ENCODE peak calls at places on chromosomes 2 and 18, in six cellular contexts. N is mesothelial cell of epicardium, C is epithelial cell of esophagus, H is fibroblast of lung, T is neural progenitor cell, I is RWPE2. X is an unnamed sample.

GRCh38 chr2:72150157-72150960 is 2.7 kb upstream of the CYP26B1 start:
- DNase-seq in I (no peak), N (peak), T (peak), C (peak), H (peak), X (peak)

GRCh38 chr2:36618381-36618780 is 20.4 kb upstream of the FEZ2 start:
- DNase-seq in H (peak), N (no peak), I (no peak), C (peak), T (peak), X (no peak)

GRCh38 chr2:29519996-29520395 is 401.4 kb downstream of the ALK start:
- DNase-seq in C (peak), T (no peak), N (no peak), I (no peak), H (no peak), X (no peak)

GRCh38 chr2:38486213-38487026 is 109.3 kb upstream of the ATL2 start:
- DNase-seq in C (no peak), I (no peak), H (no peak), T (no peak), N (no peak), X (no peak)

GRCh38 chr18:63320690-63321265 is 1.2 kb upstream of the BCL2 start:
- DNase-seq in I (no peak), T (peak), N (peak), H (peak), C (peak), X (peak)

GRCh38 chr18:36288689-36289088 is 8.8 kb upstream of the FHOD3 start:
- DNase-seq in N (no peak), H (no peak), I (no peak), T (no peak), C (no peak), X (no peak)

GRCh38 chr2:15619510-15619909 is 27.8 kb downstream of the DDX1 start:
- DNase-seq in I (no peak), N (no peak), H (no peak), T (no peak), C (no peak), X (no peak)

GRCh38 chr2:176134978-176135575 is 5.6 kb downstream of the HOXD8 start:
- DNase-seq in T (no peak), C (no peak), H (no peak), N (no peak), I (no peak), X (no peak)

GRCh38 chr2:27988718-27989117 is 98.2 kb downstream of the BABAM2 start:
- DNase-seq in I (no peak), T (no peak), C (no peak), H (no peak), N (no peak), X (no peak)

GRCh38 chr2:39697480-39697879 is 31.8 kb downstream of the TMEM178A start:
- DNase-seq in I (no peak), N (no peak), C (no peak), T (no peak), H (peak), X (no peak)

GRCh38 chr2:235669269-235669831 is 175.5 kb downstream of the AGAP1 start:
- DNase-seq in T (peak), N (peak), H (peak), C (peak), I (no peak), X (peak)

GRCh38 chr2:207768891-207769596 is 662 bp downstream of the FZD5 start:
- DNase-seq in H (peak), T (peak), I (no peak), C (peak), N (peak), X (no peak)

GRCh38 chr2:206096876-206097275 is 10.9 kb upstream of the INO80D start:
- DNase-seq in N (no peak), I (no peak), T (no peak), C (no peak), H (no peak), X (no peak)

GRCh38 chr2:86622409-86622877 is 1.2 kb downstream of the RNF103 start:
- DNase-seq in I (no peak), T (peak), C (peak), H (peak), N (no peak), X (no peak)

GRCh38 chr18:644395-645004 is 13.0 kb upstream of the TYMS start:
- DNase-seq in T (no peak), N (no peak), C (no peak), I (no peak), H (no peak), X (no peak)

GRCh38 chr2:1227289-1227900 is 185.9 kb upstream of the TPO start:
- DNase-seq in C (no peak), I (no peak), T (no peak), H (no peak), N (no peak), X (no peak)

GRCh38 chr2:110678457-110679336 is 834 bp upstream of the BUB1 start:
- DNase-seq in C (no peak), N (peak), T (peak), H (peak), I (no peak), X (no peak)

GRCh38 chr2:19369341-19369955 is 11.0 kb upstream of the OSR1 start:
- DNase-seq in T (peak), I (no peak), N (no peak), C (peak), H (peak), X (no peak)

GRCh38 chr2:8090748-8091700 is 590.8 kb upstream of the ID2 start:
- DNase-seq in C (peak), T (no peak), H (peak), I (peak), N (no peak), X (no peak)

GRCh38 chr2:194564422-194564821 is 1092.6 kb upstream of the SLC39A10 start:
- DNase-seq in N (no peak), I (no peak), C (no peak), H (no peak), T (no peak), X (no peak)

GRCh38 chr18:79367480-79367879 is 28.2 kb upstream of the NFATC1 start:
- DNase-seq in I (no peak), H (no peak), T (no peak), C (no peak), N (no peak), X (no peak)

GRCh38 chr18:37006742-37007141 is 177.8 kb downstream of the KIAA1328 start:
- DNase-seq in T (no peak), I (no peak), H (no peak), C (peak), N (no peak), X (no peak)

GRCh38 chr18:77118256-77119090 is 14.1 kb downstream of the MBP start:
- DNase-seq in H (no peak), I (no peak), T (no peak), C (no peak), N (peak), X (no peak)

GRCh38 chr2:196538189-196538588 is 101.3 kb upstream of the CCDC150 start:
- DNase-seq in I (no peak), T (no peak), N (no peak), H (no peak), C (no peak), X (no peak)

GRCh38 chr2:208713066-208713465 is 306.5 kb downstream of the PTH2R start:
- DNase-seq in C (no peak), T (no peak), I (no peak), N (no peak), H (no peak), X (no peak)

GRCh38 chr2:188512456-188512855 is 220.8 kb downstream of the GULP1 start:
- DNase-seq in H (peak), I (no peak), T (peak), C (peak), N (no peak), X (no peak)

GRCh38 chr2:8821276-8822217 is 15.9 kb downstream of the KIDINS220 start:
- DNase-seq in C (peak), I (no peak), H (peak), N (no peak), T (no peak), X (no peak)

GRCh38 chr2:108579631-108580030 is 45.4 kb downstream of the LIMS1 start:
- DNase-seq in T (no peak), I (no peak), H (no peak), N (no peak), C (no peak), X (no peak)

GRCh38 chr18:13266208-13267100 is 47.9 kb downstream of the LDLRAD4 start:
- DNase-seq in H (no peak), I (no peak), T (no peak), N (no peak), C (no peak), X (no peak)

GRCh38 chr2:216694201-216694825 is 1.0 kb downstream of the IGFBP5 start:
- DNase-seq in N (peak), T (peak), C (peak), I (no peak), H (peak), X (peak)

GRCh38 chr2:6301426-6301825 is 564.3 kb downstream of the CMPK2 start:
- DNase-seq in H (no peak), N (no peak), C (no peak), I (no peak), T (no peak), X (no peak)

GRCh38 chr2:181839811-181840210 is 51.7 kb upstream of the ITPRID2 start:
- DNase-seq in H (peak), T (no peak), I (no peak), N (no peak), C (no peak), X (no peak)

GRCh38 chr2:112724611-112725525 is 4.0 kb downstream of the NT5DC4 start:
- DNase-seq in N (no peak), H (no peak), T (peak), I (no peak), C (peak), X (no peak)

GRCh38 chr2:184769038-184769437 is 170.7 kb downstream of the ZNF804A start:
- DNase-seq in C (peak), N (no peak), I (no peak), H (peak), T (no peak), X (no peak)

GRCh38 chr2:144170172-144170571 is 349.7 kb downstream of the ZEB2 start:
- DNase-seq in C (no peak), H (no peak), N (no peak), T (no peak), I (no peak), X (no peak)

GRCh38 chr2:29700560-29700959 is 220.8 kb downstream of the ALK start:
- DNase-seq in N (no peak), H (no peak), T (no peak), C (peak), I (no peak), X (no peak)

GRCh38 chr2:56185582-56186046 is 1.8 kb downstream of the CCDC85A start:
- DNase-seq in H (no peak), C (peak), I (no peak), T (peak), N (peak), X (no peak)
- TF ChIP-seq CTCF in H (no peak), C (peak), I (no peak), T (peak), N (no peak), X (peak)

GRCh38 chr2:44392338-44392943 is 30.7 kb downstream of the CAMKMT start:
- DNase-seq in T (peak), I (no peak), C (peak), H (peak), N (peak), X (peak)

GRCh38 chr2:44388877-44389276 is 27.1 kb downstream of the CAMKMT start:
- DNase-seq in N (no peak), I (no peak), C (no peak), T (no peak), H (no peak), X (no peak)

DNA sequence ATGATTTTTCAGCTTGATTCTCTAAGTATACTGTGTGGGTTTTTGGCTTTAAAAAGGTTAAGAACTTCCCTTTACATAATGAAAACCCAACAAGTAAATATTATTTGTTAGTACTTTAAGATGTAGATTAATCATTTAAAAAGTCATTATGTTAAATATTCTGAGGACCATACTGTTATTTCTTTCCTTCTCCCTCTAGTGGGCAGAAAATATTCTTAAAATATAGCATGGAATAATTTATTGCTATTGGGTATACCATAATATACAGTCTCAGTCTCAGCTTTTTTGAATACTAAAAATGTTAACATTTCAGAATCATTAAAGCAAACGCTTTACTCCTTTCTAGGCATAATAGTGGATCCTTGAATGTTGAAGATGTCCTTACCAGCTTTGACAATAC is 28.1 kb downstream of the CAMKMT start:
- DNase-seq in T (no peak), H (peak), N (no peak), C (no peak), I (no peak), X (no peak)
- TF ChIP-seq CTCF in T (peak), H (no peak), N (peak), C (no peak), I (peak), X (peak)

GRCh38 chr2:122011493-122012270 is 256.2 kb downstream of the TSN start:
- DNase-seq in H (no peak), I (no peak), T (no peak), N (no peak), C (no peak), X (no peak)
- TF ChIP-seq CTCF in H (no peak), I (no peak), T (no peak), N (no peak), C (no peak), X (no peak)

GRCh38 chr18:48219429-48220145 is 189.6 kb downstream of the ZBTB7C start:
- DNase-seq in N (no peak), I (no peak), T (no peak), H (no peak), C (no peak), X (no peak)
- TF ChIP-seq CTCF in N (no peak), I (no peak), T (peak), H (no peak), C (no peak), X (no peak)

DNA sequence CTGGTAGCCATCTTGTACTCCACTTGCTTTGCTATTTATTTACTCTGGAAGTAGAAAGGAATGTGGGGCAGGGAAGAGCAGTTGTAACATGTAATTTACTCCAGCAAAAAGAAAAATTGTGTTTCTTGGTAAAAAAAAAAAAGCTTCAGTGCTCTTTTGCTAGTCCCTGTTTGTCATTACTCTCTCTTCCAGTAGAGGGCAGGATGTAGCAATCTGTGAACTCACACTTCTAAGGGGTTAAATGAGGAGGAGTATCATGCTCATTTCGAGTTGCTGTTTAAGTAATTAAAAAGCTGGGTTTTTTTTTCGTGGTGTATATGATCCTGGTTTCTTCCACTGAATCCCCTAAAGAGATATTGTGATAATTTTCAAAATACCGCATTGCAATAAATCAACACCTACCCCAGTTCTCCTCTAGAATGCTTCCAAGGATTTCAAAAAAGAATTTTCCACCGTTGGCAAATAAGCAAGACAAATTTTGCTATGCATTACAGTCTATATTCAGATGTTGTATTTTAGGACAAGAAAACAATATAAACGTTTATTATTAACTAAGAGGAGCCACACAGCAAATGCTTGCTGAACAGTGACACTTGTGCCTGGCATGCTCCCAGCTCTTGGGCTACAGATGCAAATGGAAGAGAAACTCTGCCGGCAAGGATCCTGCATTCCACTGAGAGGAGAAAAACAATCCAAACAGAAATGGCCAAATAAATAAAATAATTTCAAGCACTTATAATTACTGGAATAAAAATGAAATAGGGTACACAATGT is 261.6 kb downstream of the ASXL3 start:
- DNase-seq in H (peak), I (no peak), C (peak), N (no peak), T (peak), X (no peak)
- TF ChIP-seq CTCF in H (peak), I (peak), C (peak), N (peak), T (peak), X (peak)

GRCh38 chr2:24920813-24921441 is 890 bp upstream of the ADCY3 start:
- DNase-seq in I (no peak), H (no peak), T (peak), N (no peak), C (peak), X (no peak)
- TF ChIP-seq CTCF in I (peak), H (peak), T (peak), N (no peak), C (peak), X (peak)

GRCh38 chr2:171706152-171706803 is 19.0 kb downstream of the DYNC1I2 start:
- DNase-seq in H (peak), T (peak), I (no peak), N (no peak), C (peak), X (no peak)
- TF ChIP-seq CTCF in H (peak), T (peak), I (peak), N (no peak), C (peak), X (peak)

DNA sequence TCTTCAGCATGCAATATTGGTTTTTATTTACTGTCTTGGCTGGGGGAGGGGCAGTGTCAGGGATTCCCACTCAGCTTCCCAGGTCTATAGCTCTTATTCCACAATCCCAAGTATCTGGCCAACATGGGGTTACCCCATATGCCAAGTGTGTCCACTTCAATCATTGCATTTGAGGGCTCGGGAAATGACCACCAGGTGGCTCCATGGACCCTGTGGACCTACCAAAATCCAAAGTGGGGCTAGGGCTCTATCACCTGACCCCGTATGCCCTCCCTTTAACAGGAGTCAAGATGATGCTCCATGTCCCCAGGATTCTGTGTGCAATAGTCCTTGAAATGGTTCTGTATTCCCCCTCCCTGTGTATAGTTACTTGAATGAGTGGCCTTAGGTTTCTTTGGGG is 12.1 kb upstream of the TRAF3IP1 start:
- DNase-seq in C (no peak), T (peak), H (no peak), I (no peak), N (no peak), X (no peak)
- TF ChIP-seq CTCF in C (no peak), T (peak), H (peak), I (peak), N (no peak), X (no peak)

DNA sequence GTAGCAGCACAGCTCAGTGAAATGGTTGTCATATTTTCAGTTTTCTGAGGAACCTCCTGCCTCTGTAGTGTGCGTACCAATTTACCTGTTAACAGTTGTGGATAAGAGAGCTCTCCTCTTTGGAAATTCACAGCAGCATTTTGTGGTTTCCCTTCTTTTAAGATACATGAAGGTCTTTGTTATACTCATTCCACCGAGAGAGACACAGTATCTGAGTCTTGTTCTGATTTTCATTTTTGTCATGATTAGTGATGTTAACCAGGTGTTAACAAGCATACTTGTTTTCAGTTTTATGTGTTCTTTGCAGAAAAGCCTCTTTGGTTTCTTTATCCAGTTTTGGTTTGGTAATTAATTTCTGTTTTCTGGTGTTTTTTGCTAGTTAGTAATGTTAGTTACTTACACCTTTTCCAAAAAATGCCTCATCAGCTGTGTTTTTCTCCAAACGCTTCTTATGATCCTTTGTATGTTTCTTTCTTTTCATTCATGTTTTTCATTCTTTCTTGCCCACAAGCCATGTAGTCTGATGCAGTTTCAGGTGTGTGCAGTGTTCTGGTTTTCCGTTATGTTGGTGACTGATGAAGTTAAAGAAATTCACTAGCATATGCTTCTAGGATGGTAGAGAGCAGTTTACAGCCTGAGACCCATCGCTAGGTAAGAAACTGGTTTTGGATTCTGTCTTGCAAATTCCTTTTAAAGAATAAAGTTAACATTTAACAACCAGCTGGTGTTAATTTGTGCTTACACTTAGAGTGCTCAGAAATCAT is 30.1 kb downstream of the CCDC74A start:
- DNase-seq in T (no peak), C (no peak), H (no peak), I (no peak), N (no peak), X (no peak)
- TF ChIP-seq CTCF in T (no peak), C (no peak), H (no peak), I (no peak), N (no peak), X (no peak)

GRCh38 chr2:3739313-3739712 is 35.9 kb downstream of the DCDC2C start:
- DNase-seq in C (no peak), H (no peak), T (no peak), I (no peak), N (no peak), X (no peak)

GRCh38 chr2:3737128-3737527 is 33.8 kb downstream of the DCDC2C start:
- DNase-seq in T (no peak), N (no peak), I (no peak), H (no peak), C (no peak), X (no peak)

GRCh38 chr2:3741372-3741771 is 38.0 kb downstream of the DCDC2C start:
- DNase-seq in T (no peak), H (no peak), N (no peak), I (no peak), C (no peak), X (no peak)

GRCh38 chr2:3736112-3736511 is 32.7 kb downstream of the DCDC2C start:
- DNase-seq in H (no peak), N (no peak), T (no peak), I (no peak), C (no peak), X (no peak)

DNA sequence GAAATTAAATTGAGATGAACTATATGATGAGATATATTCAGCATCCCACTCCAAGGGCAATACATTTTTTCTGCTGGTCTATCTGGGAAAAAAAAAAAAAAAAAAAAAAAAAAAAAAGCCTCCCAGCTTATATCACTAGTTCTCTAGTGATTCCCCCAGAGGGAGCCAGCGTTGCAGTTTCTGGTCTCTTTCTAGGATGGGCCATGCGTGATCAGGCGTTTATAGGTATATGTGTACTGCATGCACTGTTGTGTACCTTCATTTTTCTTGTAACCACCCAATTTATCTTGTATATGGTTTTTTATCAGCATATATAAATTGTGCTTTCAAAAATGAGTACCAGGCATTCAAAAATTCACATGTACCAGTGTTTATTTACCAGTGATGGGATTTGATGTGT is 35.1 kb downstream of the DCDC2C start:
- DNase-seq in T (peak), H (peak), C (peak), N (no peak), I (no peak), X (no peak)
- TF ChIP-seq CTCF in T (peak), H (peak), C (peak), N (no peak), I (peak), X (peak)